ENCODE peak calls at places on chromosomes 5 and 9, in six cellular contexts. P is heart left ventricle; X is CD4-positive, CD25-positive, alpha-beta regulatory T cell; K is NCI-H748 treated with DMSO at 0.1 percent for 48 hours; S is Calu3; E is cardiac muscle cell. D is an unnamed sample.

GRCh38 chr5:153884266-153884957 is 154.3 kb downstream of the FAM114A2 start:
- DNase-seq in E (no peak), K (no peak), P (no peak), S (no peak), X (no peak), D (no peak)

GRCh38 chr5:82918311-82919031 is 158.7 kb downstream of the TMEM167A start:
- DNase-seq in X (no peak), K (no peak), E (no peak), P (no peak), S (no peak), D (no peak)

GRCh38 chr5:172659909-172660628 is 19.0 kb downstream of the NEURL1B start:
- DNase-seq in E (peak), X (no peak), P (peak), S (no peak), K (no peak), D (peak)

GRCh38 chr5:170818222-170818621 is 34.7 kb downstream of the GABRP start:
- DNase-seq in E (peak), P (no peak), S (no peak), X (no peak), K (no peak), D (peak)

GRCh38 chr9:101387871-101388506 is 3.2 kb upstream of the BAAT start:
- DNase-seq in E (peak), P (no peak), S (peak), X (no peak), K (peak), D (peak)

GRCh38 chr5:179777909-179778308 is 15.9 kb upstream of the LTC4S start:
- DNase-seq in P (no peak), K (no peak), E (no peak), S (no peak), X (no peak), D (no peak)

GRCh38 chr9:105114956-105115728 is 129.3 kb upstream of the SLC44A1 start:
- DNase-seq in X (no peak), P (peak), S (no peak), E (peak), K (no peak), D (peak)

GRCh38 chr9:35733109-35733541 is 659 bp downstream of the CREB3 start:
- DNase-seq in S (peak), P (peak), K (peak), X (no peak), E (peak), D (peak)

GRCh38 chr5:157180374-157181264 is at the start of gene ITK:
- DNase-seq in E (no peak), S (no peak), K (no peak), X (peak), P (no peak), D (no peak)

GRCh38 chr5:45491368-45491767 is 204.8 kb downstream of the HCN1 start:
- DNase-seq in K (no peak), P (no peak), E (no peak), X (no peak), S (no peak), D (no peak)

GRCh38 chr9:113636165-113636564 is 172.6 kb downstream of the RGS3 start:
- DNase-seq in K (no peak), S (no peak), E (no peak), P (peak), X (no peak), D (no peak)

GRCh38 chr5:51479840-51480239 is 96.6 kb downstream of the ISL1 start:
- DNase-seq in S (no peak), X (no peak), K (no peak), E (no peak), P (no peak), D (no peak)

GRCh38 chr9:93088656-93089015 is 7.4 kb upstream of the CARD19 start:
- DNase-seq in S (no peak), K (no peak), E (no peak), P (no peak), X (no peak), D (no peak)

GRCh38 chr5:97131139-97131710 is 11.2 kb downstream of the LIX1 start:
- DNase-seq in X (no peak), K (no peak), E (peak), S (no peak), P (no peak), D (no peak)

GRCh38 chr9:79623799-79624721 is 52.3 kb downstream of the TLE4 start:
- DNase-seq in E (peak), K (no peak), S (no peak), X (peak), P (peak), D (no peak)

GRCh38 chr5:75405296-75405695 is 68.3 kb downstream of the HMGCR start:
- DNase-seq in X (no peak), S (no peak), K (no peak), P (no peak), E (no peak), D (no peak)

GRCh38 chr5:77431286-77431685 is 60.8 kb downstream of the WDR41 start:
- DNase-seq in K (no peak), S (no peak), X (no peak), P (no peak), E (no peak), D (peak)

GRCh38 chr5:56734066-56734766 is 81.1 kb upstream of the MAP3K1 start:
- DNase-seq in P (no peak), E (no peak), S (no peak), X (no peak), K (no peak), D (no peak)

GRCh38 chr9:95511232-95511951 is 5.4 kb downstream of the PTCH1 start:
- DNase-seq in K (peak), E (peak), S (no peak), P (peak), X (no peak), D (peak)

GRCh38 chr5:89388872-89389271 is 505.9 kb upstream of the MEF2C start:
- DNase-seq in E (no peak), K (no peak), P (no peak), S (no peak), X (no peak), D (no peak)

GRCh38 chr5:72106922-72107873 is at the start of gene MAP1B:
- DNase-seq in P (peak), X (no peak), S (peak), E (peak), K (peak), D (peak)

GRCh38 chr5:72356361-72356760 is 36.2 kb downstream of the PTCD2 start:
- DNase-seq in P (no peak), K (no peak), S (no peak), X (no peak), E (no peak), D (no peak)

GRCh38 chr5:102583663-102584062 is 84.9 kb upstream of the SLCO6A1 start:
- DNase-seq in S (no peak), X (no peak), P (no peak), E (peak), K (peak), D (peak)

GRCh38 chr5:52784741-52785140 is 3.0 kb upstream of the ITGA1 start:
- DNase-seq in X (no peak), K (no peak), E (no peak), P (no peak), S (no peak), D (no peak)

GRCh38 chr9:125759812-125760134 is 12.6 kb downstream of the PBX3 start:
- DNase-seq in S (no peak), X (no peak), P (no peak), K (no peak), E (peak), D (no peak)

GRCh38 chr5:126516852-126517251 is 78.2 kb downstream of the ALDH7A1 start:
- DNase-seq in X (no peak), P (no peak), K (no peak), S (no peak), E (no peak), D (no peak)

GRCh38 chr5:97133106-97133505 is 9.3 kb downstream of the LIX1 start:
- DNase-seq in K (no peak), S (no peak), P (no peak), X (no peak), E (peak), D (no peak)

GRCh38 chr5:67530609-67531255 is 334.1 kb upstream of the CD180 start:
- DNase-seq in K (no peak), X (no peak), P (no peak), S (no peak), E (no peak), D (no peak)

GRCh38 chr9:6788175-6789016 is 30.6 kb downstream of the KDM4C start:
- DNase-seq in K (no peak), P (no peak), S (no peak), X (no peak), E (peak), D (peak)

GRCh38 chr5:132471006-132471907 is 19.3 kb downstream of the IRF1 start:
- DNase-seq in K (peak), S (no peak), E (no peak), X (no peak), P (no peak), D (no peak)

GRCh38 chr9:120374239-120374638 is 205.7 kb downstream of the CDK5RAP2 start:
- DNase-seq in S (no peak), X (no peak), E (no peak), K (no peak), P (no peak), D (no peak)

GRCh38 chr9:129979346-129979745 is 63.6 kb downstream of the FNBP1 start:
- DNase-seq in K (no peak), X (no peak), S (no peak), P (no peak), E (peak), D (peak)